ENCODE peak calls at places on chromosomes 1 and 21, in six cellular contexts. D is CD8-positive, alpha-beta T cell; E is A673; X is lung; C is sigmoid colon; I is CD4-positive, alpha-beta T cell. W is an unnamed sample. For H3K9me3, the result is how much of the 10 kb centered on the place peaks cover.

GRCh38 chr1:231383159-231383855 is 38.8 kb downstream of the EGLN1 start:
- DNase-seq in D (no peak), E (no peak), X (no peak), C (no peak), I (no peak), W (no peak)

GRCh38 chr21:38472709-38473108 is 25.6 kb downstream of the ERG start:
- DNase-seq in D (no peak), E (no peak), X (no peak), C (no peak), I (no peak), W (no peak)

GRCh38 chr1:10962483-10962882 is 50.0 kb upstream of the TARDBP start:
- DNase-seq in D (no peak), E (peak), X (no peak), C (no peak), I (no peak), W (no peak)

GRCh38 chr1:68344208-68344607 is 105.5 kb downstream of the RPE65 start:
- DNase-seq in D (no peak), E (no peak), X (no peak), C (no peak), I (no peak), W (no peak)

GRCh38 chr1:13550663-13551062 is 33.0 kb upstream of the PDPN start:
- DNase-seq in D (no peak), E (no peak), X (no peak), C (no peak), I (no peak), W (no peak)

GRCh38 chr1:119648620-119649004 is 546 bp upstream of the ZNF697 start:
- DNase-seq in D (no peak), E (no peak), X (no peak), C (no peak), I (no peak), W (no peak)

GRCh38 chr21:41777934-41778815 is 11.3 kb upstream of the RIPK4 start:
- DNase-seq in D (no peak), E (peak), X (peak), C (peak), I (no peak), W (no peak)

GRCh38 chr1:202203238-202204039 is 9.8 kb downstream of the LGR6 start:
- DNase-seq in D (no peak), E (no peak), X (no peak), C (no peak), I (no peak), W (no peak)

GRCh38 chr1:14142397-14143095 is 442.6 kb downstream of the PRDM2 start:
- DNase-seq in D (no peak), E (no peak), X (peak), C (no peak), I (no peak), W (no peak)

GRCh38 chr1:92691937-92692336 is 93.0 kb downstream of the EVI5 start:
- DNase-seq in D (no peak), E (no peak), X (no peak), C (no peak), I (no peak), W (no peak)

GRCh38 chr1:201471772-201472171 is 2.8 kb upstream of the PHLDA3 start:
- DNase-seq in D (no peak), E (peak), X (no peak), C (no peak), I (no peak), W (no peak)

GRCh38 chr21:44866780-44867179 is 6.7 kb downstream of the PTTG1IP start:
- DNase-seq in D (no peak), E (no peak), X (no peak), C (no peak), I (no peak), W (no peak)

GRCh38 chr1:228182296-228183030 is 16.9 kb downstream of the IBA57 start:
- DNase-seq in D (no peak), E (no peak), X (no peak), C (no peak), I (no peak), W (no peak)

GRCh38 chr1:78687315-78687714 is 37.7 kb downstream of the IFI44 start:
- DNase-seq in D (no peak), E (no peak), X (no peak), C (no peak), I (no peak), W (no peak)

GRCh38 chr1:24694380-24694843 is 50.8 kb upstream of the CLIC4 start:
- DNase-seq in D (no peak), E (peak), X (no peak), C (peak), I (no peak), W (no peak)

GRCh38 chr1:24643362-24644346 is 552 bp downstream of the SRRM1 start:
- DNase-seq in D (no peak), E (peak), X (peak), C (no peak), I (no peak), W (no peak)

GRCh38 chr1:55500601-55501000 is 285.4 kb upstream of the USP24 start:
- DNase-seq in D (no peak), E (no peak), X (no peak), C (no peak), I (no peak), W (no peak)

GRCh38 chr1:55244476-55245109 is 29.4 kb upstream of the USP24 start:
- DNase-seq in D (no peak), E (no peak), X (no peak), C (no peak), I (no peak), W (no peak)

GRCh38 chr1:85850238-85850637 is 142.0 kb upstream of the ZNHIT6 start:
- DNase-seq in D (no peak), E (no peak), X (no peak), C (no peak), I (no peak), W (no peak)

GRCh38 chr21:42300956-42301355 is 14.3 kb downstream of the TFF3 start:
- DNase-seq in D (no peak), E (no peak), X (no peak), C (no peak), I (no peak), W (no peak)

GRCh38 chr1:205849619-205850355 is at the start of gene PM20D1:
- DNase-seq in D (peak), E (peak), X (peak), C (peak), I (peak), W (peak)

GRCh38 chr1:29801561-29801973 is 565.2 kb downstream of the PTPRU start:
- DNase-seq in D (peak), E (no peak), X (peak), C (no peak), I (no peak), W (no peak)

GRCh38 chr1:164423136-164423535 is 135.8 kb upstream of the PBX1 start:
- DNase-seq in D (no peak), E (no peak), X (no peak), C (no peak), I (no peak), W (no peak)

GRCh38 chr1:49013046-49013445 is 236.4 kb upstream of the BEND5 start:
- DNase-seq in D (no peak), E (no peak), X (no peak), C (no peak), I (no peak), W (no peak)

DNA sequence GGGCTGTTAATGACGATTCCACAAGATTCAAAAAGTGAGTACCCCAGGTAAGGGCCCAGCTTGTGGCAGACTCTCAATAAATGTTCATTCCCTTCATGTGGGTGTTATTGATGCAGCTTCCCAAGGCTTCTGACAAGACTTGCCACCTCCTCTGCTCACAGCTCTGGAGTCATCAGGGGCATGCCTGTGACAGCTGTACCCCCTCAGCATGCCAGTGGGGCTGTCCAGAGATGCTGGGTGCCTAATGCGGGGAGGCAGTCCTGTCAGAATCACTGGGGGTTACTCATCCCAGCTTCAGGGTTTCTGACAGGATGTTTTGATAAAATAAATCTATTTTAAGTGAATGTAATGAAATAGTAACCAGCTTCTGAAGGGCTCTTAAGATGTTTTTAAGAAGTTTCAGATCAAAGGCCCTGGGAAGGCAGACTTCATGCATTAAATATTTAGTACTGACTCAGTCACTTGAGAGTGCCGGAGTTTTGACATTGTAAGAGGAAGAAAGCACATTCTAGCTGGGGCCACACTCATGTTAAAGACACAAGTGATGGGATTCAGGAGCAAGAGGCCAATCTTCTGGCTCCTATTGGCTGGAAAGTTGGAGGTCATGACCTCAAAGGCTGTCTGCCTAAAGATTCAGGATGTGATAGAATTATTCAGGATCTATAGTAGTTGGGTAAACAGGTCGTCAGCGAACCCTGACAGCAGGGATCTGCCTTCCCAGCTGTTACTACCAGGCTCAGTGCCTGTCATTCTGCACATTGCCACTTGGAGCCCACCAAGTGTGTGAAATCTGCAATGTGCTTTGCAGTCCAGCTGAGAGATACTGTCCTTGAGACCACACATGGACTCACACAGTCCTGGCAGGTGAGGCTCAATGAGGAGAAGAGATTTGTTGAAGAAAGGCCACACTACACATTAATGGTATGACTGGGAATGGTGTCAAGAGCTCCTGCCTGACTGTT is 239.6 kb upstream of the BEND5 start:
- DNase-seq in D (no peak), E (no peak), X (no peak), C (no peak), I (no peak), W (no peak)
- H3K9me3 ChIP-seq in D (under half), E (under half), X (under half), C (under half), I (under half), W (under half)

GRCh38 chr1:160483505-160484185 is 39.4 kb downstream of the SLAMF6 start:
- DNase-seq in D (no peak), E (no peak), X (no peak), C (no peak), I (no peak), W (no peak)
- H3K9me3 ChIP-seq in D (under half), E (under half), X (under half), C (under half), I (under half), W (under half)

GRCh38 chr21:8993284-8993942 is 1528.0 kb upstream of the TPTE start:
- DNase-seq in D (no peak), E (no peak), X (no peak), C (no peak), I (no peak), W (no peak)
- H3K9me3 ChIP-seq in D (under half), E (half or more), X (under half), C (under half), I (under half), W (under half)

DNA sequence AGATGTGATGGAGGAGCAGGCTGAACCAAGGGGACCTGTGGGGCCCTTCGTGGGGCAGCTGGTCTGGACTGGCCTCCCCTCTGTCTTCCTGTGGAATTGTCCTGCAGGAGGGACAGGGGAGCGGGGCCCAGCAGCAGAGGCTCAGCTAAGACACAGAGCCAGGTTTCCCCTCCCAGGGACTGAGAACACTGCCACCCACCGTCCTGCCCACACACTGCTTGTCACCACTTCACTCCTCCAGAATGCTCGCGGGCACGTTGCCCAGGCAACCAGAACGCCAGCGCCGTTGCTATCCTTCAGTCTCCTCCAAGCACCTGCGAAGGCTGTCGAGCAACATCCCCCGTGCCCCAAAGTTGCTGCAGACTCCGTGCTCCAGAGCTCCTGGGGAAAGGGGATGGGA is 46.4 kb downstream of the AJAP1 start:
- DNase-seq in D (no peak), E (no peak), X (no peak), C (no peak), I (no peak), W (no peak)
- H3K9me3 ChIP-seq in D (under half), E (under half), X (under half), C (under half), I (under half), W (under half)

GRCh38 chr1:235069171-235069570 is 59.5 kb downstream of the TOMM20 start:
- DNase-seq in D (no peak), E (no peak), X (no peak), C (no peak), I (no peak), W (no peak)

GRCh38 chr1:235068155-235069121 is 60.2 kb downstream of the TOMM20 start:
- DNase-seq in D (no peak), E (no peak), X (peak), C (no peak), I (no peak), W (no peak)

GRCh38 chr1:235072096-235072495 is 56.5 kb downstream of the TOMM20 start:
- DNase-seq in D (no peak), E (no peak), X (no peak), C (no peak), I (no peak), W (no peak)

GRCh38 chr1:235069577-235070563 is 58.8 kb downstream of the TOMM20 start:
- DNase-seq in D (no peak), E (no peak), X (peak), C (peak), I (no peak), W (no peak)

DNA sequence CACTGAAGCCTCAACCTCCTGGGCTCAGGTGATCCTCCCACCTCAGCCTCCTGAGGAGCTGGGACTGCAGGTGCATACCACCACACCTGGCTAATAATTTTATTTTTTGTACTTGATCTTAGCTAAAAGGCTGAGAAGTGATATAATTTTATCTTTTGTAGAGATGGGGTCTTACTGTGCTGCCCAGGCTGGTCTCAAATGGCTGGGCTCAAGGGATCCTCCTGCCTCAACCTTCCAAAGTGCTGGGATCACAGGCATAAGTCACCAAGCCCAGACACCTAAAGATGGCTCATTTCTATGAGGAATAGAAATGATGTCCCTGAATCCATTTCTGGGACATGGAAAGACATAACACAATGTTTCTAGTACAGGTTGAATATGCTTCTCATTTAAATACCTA is 57.8 kb downstream of the TOMM20 start:
- DNase-seq in D (no peak), E (no peak), X (no peak), C (no peak), I (no peak), W (no peak)
- H3K9me3 ChIP-seq in D (under half), E (under half), X (under half), C (under half), I (under half), W (under half)

GRCh38 chr1:152757747-152758146 is at the start of gene KPRP:
- DNase-seq in D (no peak), E (no peak), X (no peak), C (no peak), I (no peak), W (no peak)

GRCh38 chr1:152761609-152762213 is 3.9 kb downstream of the KPRP start:
- DNase-seq in D (no peak), E (no peak), X (no peak), C (no peak), I (no peak), W (no peak)

GRCh38 chr1:152758636-152759035 is 811 bp downstream of the KPRP start:
- DNase-seq in D (no peak), E (no peak), X (no peak), C (no peak), I (no peak), W (no peak)

GRCh38 chr1:152760551-152761190 is 2.8 kb downstream of the KPRP start:
- DNase-seq in D (no peak), E (no peak), X (no peak), C (no peak), I (no peak), W (no peak)

GRCh38 chr1:152759453-152760173 is 1.8 kb downstream of the KPRP start:
- DNase-seq in D (no peak), E (no peak), X (no peak), C (no peak), I (no peak), W (no peak)
- H3K9me3 ChIP-seq in D (under half), E (under half), X (under half), C (under half), I (under half), W (under half)

GRCh38 chr1:2981981-2982614 is 39.2 kb upstream of the ACTRT2 start:
- DNase-seq in D (no peak), E (no peak), X (no peak), C (peak), I (no peak), W (no peak)
- H3K9me3 ChIP-seq in D (under half), E (under half), X (under half), C (under half), I (under half), W (under half)

GRCh38 chr1:224820341-224820740 is 109.1 kb upstream of the DNAH14 start:
- DNase-seq in D (no peak), E (no peak), X (no peak), C (no peak), I (no peak), W (no peak)
- H3K9me3 ChIP-seq in D (under half), E (under half), X (under half), C (under half), I (under half), W (under half)

GRCh38 chr1:2828586-2829250 is 27.2 kb upstream of the TTC34 start:
- DNase-seq in D (no peak), E (no peak), X (no peak), C (no peak), I (no peak), W (no peak)
- H3K9me3 ChIP-seq in D (under half), E (under half), X (under half), C (under half), I (under half), W (under half)

W was measured in T-helper 17 cell.